ENCODE peak calls at places on chromosomes 11 and 22, in six cellular contexts. K is GM23248, W is neural progenitor cell, B is MM.1S, E is hepatocyte, C is PC-3. A is an unnamed sample.

GRCh38 chr22:47776329-47776728 is 1013.9 kb downstream of the TBC1D22A start:
- DNase-seq in C (no peak), K (no peak), B (no peak), E (no peak), W (peak), A (no peak)

GRCh38 chr11:126477526-126478275 is 122.2 kb downstream of the ST3GAL4 start:
- DNase-seq in B (no peak), E (no peak), C (no peak), K (no peak), W (no peak), A (no peak)

GRCh38 chr22:17710023-17710422 is 64.2 kb downstream of the BID start:
- DNase-seq in W (no peak), B (no peak), E (no peak), C (no peak), K (no peak), A (no peak)

GRCh38 chr11:2271077-2271326 is 614 bp upstream of the ASCL2 start:
- DNase-seq in E (peak), W (peak), B (no peak), K (no peak), C (no peak), A (no peak)

GRCh38 chr11:14480716-14481115 is 18.9 kb downstream of the COPB1 start:
- DNase-seq in B (no peak), W (no peak), C (no peak), E (no peak), K (peak), A (no peak)

GRCh38 chr11:79173615-79174014 is 267.2 kb downstream of the TENM4 start:
- DNase-seq in E (peak), K (peak), W (no peak), B (no peak), C (peak), A (no peak)

GRCh38 chr11:37712246-37712645 is 1114.2 kb upstream of the RAG2 start:
- DNase-seq in B (peak), C (peak), E (peak), K (no peak), W (peak), A (no peak)

GRCh38 chr22:38012604-38013072 is 28.3 kb upstream of the SOX10 start:
- DNase-seq in B (no peak), C (no peak), K (peak), E (no peak), W (no peak), A (no peak)

GRCh38 chr22:22069450-22070370 is 87.1 kb upstream of the TOP3B start:
- DNase-seq in E (no peak), K (no peak), B (no peak), C (no peak), W (no peak), A (no peak)

GRCh38 chr11:11731311-11732083 is 109.7 kb upstream of the GALNT18 start:
- DNase-seq in B (no peak), C (peak), W (no peak), K (peak), E (no peak), A (no peak)

GRCh38 chr11:36381005-36381350 is 84.9 kb downstream of the PRR5L start:
- DNase-seq in K (no peak), E (no peak), W (no peak), C (no peak), B (no peak), A (no peak)

GRCh38 chr11:119112314-119113020 is 5.3 kb downstream of the C2CD2L start:
- DNase-seq in B (no peak), C (no peak), W (no peak), E (no peak), K (no peak), A (no peak)
- TF ChIP-seq EZH2phosphoT487 in B (no peak), C (no peak), W (no peak), E (no peak), K (no peak), A (no peak)

GRCh38 chr11:93368022-93368421 is 37.5 kb downstream of the DEUP1 start:
- DNase-seq in E (no peak), K (no peak), C (no peak), B (no peak), W (no peak), A (no peak)

DNA sequence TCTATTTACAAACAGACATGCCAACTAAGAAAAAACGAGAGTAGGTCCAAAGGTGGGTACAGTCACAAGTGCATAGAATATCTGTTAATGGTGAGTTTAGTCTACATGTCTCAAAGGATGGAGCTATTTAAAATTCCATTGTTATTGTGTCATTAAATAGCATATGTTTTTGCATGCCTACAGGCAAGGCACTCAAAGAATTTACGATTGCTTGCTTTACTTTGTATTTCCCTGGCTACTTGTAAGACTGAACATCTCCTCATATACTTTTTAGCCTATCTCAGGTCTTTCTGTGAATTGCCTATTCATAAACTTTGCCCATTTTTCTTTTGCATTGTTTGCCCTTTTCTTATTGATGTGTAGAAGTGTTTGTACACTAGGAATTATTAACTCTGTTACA is 39.7 kb downstream of the DEUP1 start:
- DNase-seq in B (no peak), K (peak), E (no peak), C (peak), W (no peak), A (no peak)
- H3K4me2 ChIP-seq in B (no peak), K (no peak), E (no peak), C (peak), W (no peak), A (no peak)

GRCh38 chr11:121476379-121477032 is 23.7 kb upstream of the SORL1-AS1 start:
- DNase-seq in E (peak), K (no peak), C (peak), B (no peak), W (no peak), A (no peak)

GRCh38 chr11:121478226-121478894 is 25.6 kb upstream of the SORL1-AS1 start:
- DNase-seq in C (peak), W (no peak), K (no peak), B (no peak), E (no peak), A (no peak)

GRCh38 chr11:121479839-121480238 is 27.1 kb upstream of the SORL1-AS1 start:
- DNase-seq in W (no peak), B (no peak), E (no peak), K (no peak), C (peak), A (no peak)

GRCh38 chr11:121478895-121479281 is 26.1 kb upstream of the SORL1-AS1 start:
- DNase-seq in B (no peak), E (no peak), W (peak), C (no peak), K (no peak), A (no peak)

DNA sequence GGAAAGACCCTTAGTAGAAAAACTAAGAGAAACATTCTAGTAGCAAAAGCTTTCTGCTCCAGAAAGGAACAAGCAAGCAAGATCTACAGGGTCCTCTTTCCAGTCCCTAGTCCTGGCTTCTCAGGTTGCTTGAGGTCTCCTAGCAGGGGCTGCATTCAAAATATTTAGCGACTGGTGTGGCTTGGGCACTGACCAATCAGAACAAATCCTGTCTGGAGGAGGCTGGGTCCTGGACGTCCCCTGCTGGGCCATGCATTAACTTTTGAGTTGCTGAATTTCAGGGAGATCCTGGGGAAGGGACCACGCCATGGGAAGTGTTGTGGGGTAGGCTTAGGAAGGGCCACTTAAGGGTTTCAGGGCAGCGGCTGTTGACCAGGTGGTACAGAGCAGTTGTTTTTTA is 26.6 kb upstream of the SORL1-AS1 start:
- DNase-seq in C (no peak), W (peak), E (no peak), B (no peak), K (no peak), A (no peak)
- TF ChIP-seq EZH2phosphoT487 in C (no peak), W (no peak), E (no peak), B (no peak), K (no peak), A (no peak)

GRCh38 chr11:65417221-65417701 is 5.3 kb upstream of the NEAT1 start:
- DNase-seq in K (peak), B (no peak), E (no peak), W (no peak), C (no peak), A (peak)
- H3K4me2 ChIP-seq in K (peak), B (peak), E (peak), W (no peak), C (peak), A (peak)

GRCh38 chr22:25781801-25782200 is 39.8 kb downstream of the MYO18B start:
- DNase-seq in W (no peak), K (no peak), C (no peak), E (no peak), B (no peak), A (no peak)

GRCh38 chr22:25780673-25781072 is 38.7 kb downstream of the MYO18B start:
- DNase-seq in C (no peak), E (peak), B (no peak), K (no peak), W (no peak), A (no peak)

GRCh38 chr22:25783856-25784255 is 41.9 kb downstream of the MYO18B start:
- DNase-seq in C (no peak), W (no peak), B (no peak), E (no peak), K (no peak), A (no peak)

GRCh38 chr22:25779890-25780289 is 37.9 kb downstream of the MYO18B start:
- DNase-seq in C (no peak), K (no peak), B (no peak), W (no peak), E (no peak), A (no peak)

DNA sequence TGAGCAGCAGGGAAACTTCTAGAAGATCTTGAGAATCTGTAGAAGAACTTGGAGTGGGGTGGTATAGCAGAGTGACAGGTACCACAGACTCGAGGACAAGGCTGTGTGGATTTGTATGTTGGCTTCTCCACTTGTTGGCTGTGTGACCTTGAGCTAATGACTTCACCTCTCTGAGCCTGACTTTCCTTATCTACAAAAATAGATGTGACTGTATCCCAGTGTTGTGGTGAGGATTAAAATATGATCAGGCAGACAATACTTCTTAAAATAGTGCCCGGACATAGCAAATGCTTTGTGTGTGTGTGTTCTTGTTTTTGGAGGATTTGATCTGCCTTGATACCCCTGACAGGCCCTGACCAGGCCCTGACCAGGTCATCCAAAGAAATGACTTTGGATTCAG is 40.8 kb downstream of the MYO18B start:
- DNase-seq in K (no peak), E (no peak), C (no peak), B (no peak), W (no peak), A (no peak)
- TF ChIP-seq EZH2phosphoT487 in K (no peak), E (no peak), C (no peak), B (no peak), W (no peak), A (no peak)